ENCODE peak calls at places on chromosomes 13 and 19, in five cellular contexts. C is LoVo, O is body of pancreas, I is T47D, D is Caco-2. R is an unnamed sample.
A peak's percentile ranks its signal among the peaks of the same experiment; 100 is the strongest.

GRCh38 chr19:7182489-7182888 is 111.7 kb downstream of the INSR start:
- DNase-seq in C (no peak), O (no peak), I (no peak), D (no peak), R (no peak)

GRCh38 chr13:50323440-50324070 is 308.3 kb downstream of the KCNRG start:
- DNase-seq in C (no peak), O (no peak), I (no peak), D (no peak), R (no peak)

GRCh38 chr19:18700501-18701249 is 17.2 kb downstream of the CRTC1 start:
- DNase-seq in C (no peak), O (peak; percentile 91), I (no peak), D (peak; percentile 25), R (peak; percentile 55)

GRCh38 chr13:49370390-49370789 is 73.5 kb downstream of the CAB39L start:
- DNase-seq in C (no peak), O (no peak), I (no peak), D (peak; percentile 35), R (no peak)

GRCh38 chr13:23639672-23640275 is 69.6 kb downstream of the TNFRSF19 start:
- DNase-seq in C (no peak), O (no peak), I (no peak), D (no peak), R (no peak)

GRCh38 chr13:95926231-95926630 is 127.0 kb downstream of the UGGT2 start:
- DNase-seq in C (no peak), O (no peak), I (no peak), D (no peak), R (no peak)

GRCh38 chr13:106372199-106373160 is 163.0 kb downstream of the EFNB2 start:
- DNase-seq in C (no peak), O (no peak), I (no peak), D (no peak), R (no peak)

GRCh38 chr19:3340340-3340739 is 26.0 kb upstream of the NFIC start:
- DNase-seq in C (no peak), O (no peak), I (no peak), D (no peak), R (no peak)

GRCh38 chr13:48994731-48995130 is 19.0 kb downstream of the FNDC3A start:
- DNase-seq in C (no peak), O (no peak), I (no peak), D (no peak), R (no peak)

GRCh38 chr19:2231621-2232221 is 4.4 kb downstream of the PLEKHJ1 start:
- DNase-seq in C (no peak), O (no peak), I (peak; percentile 28), D (peak; percentile 35), R (no peak)

GRCh38 chr13:111947026-111947810 is 119.7 kb upstream of the SOX1 start:
- DNase-seq in C (no peak), O (no peak), I (no peak), D (no peak), R (no peak)